ENCODE peak calls at places on chromosomes 16 and 17, in nine cellular contexts. B is transverse colon, F is mammary epithelial cell, V is keratinocyte, T is breast epithelium, Y is stomach, R is HCT116, E is body of pancreas, X is upper lobe of right lung. O is an unnamed sample. For H3K4me1, the result is how much of the 10 kb centered on the place peaks cover.

GRCh38 chr16:28882476-28883180 is 4.3 kb downstream of the ATP2A1 start:
- DNase-seq in B (no peak), F (no peak), V (no peak), T (no peak), Y (no peak), R (no peak), E (no peak), X (no peak), O (no peak)

GRCh38 chr17:17448076-17448475 is 28.7 kb upstream of the MED9 start:
- DNase-seq in B (no peak), F (no peak), V (no peak), T (no peak), Y (no peak), R (no peak), E (no peak), X (no peak), O (no peak)

GRCh38 chr16:29891525-29892457 is 7.6 kb downstream of the SEZ6L2 start:
- DNase-seq in B (no peak), F (no peak), V (no peak), T (no peak), Y (no peak), R (no peak), E (no peak), X (no peak), O (no peak)

GRCh38 chr16:2473425-2473926 is 1.5 kb upstream of the TBC1D24 start:
- DNase-seq in B (no peak), F (no peak), V (no peak), T (no peak), Y (no peak), R (no peak), E (no peak), X (no peak), O (no peak)

GRCh38 chr17:40130352-40131042 is 8.7 kb downstream of the MSL1 start:
- DNase-seq in B (no peak), F (no peak), V (no peak), T (no peak), Y (peak), R (no peak), E (no peak), X (no peak), O (no peak)

GRCh38 chr16:17475104-17475503 is 4.3 kb upstream of the XYLT1 start:
- DNase-seq in B (no peak), F (no peak), V (no peak), T (no peak), Y (no peak), R (no peak), E (no peak), X (no peak), O (no peak)

GRCh38 chr16:67708368-67708771 is 10.7 kb downstream of the GFOD2 start:
- DNase-seq in B (no peak), F (peak), V (no peak), T (no peak), Y (no peak), R (no peak), E (no peak), X (no peak), O (no peak)

GRCh38 chr16:67928147-67928546 is 3.5 kb downstream of the CTRL start:
- DNase-seq in B (no peak), F (no peak), V (no peak), T (no peak), Y (no peak), R (no peak), E (peak), X (no peak), O (no peak)

GRCh38 chr17:58531661-58532554 is 17.5 kb upstream of the MTMR4 start:
- DNase-seq in B (peak), F (peak), V (no peak), T (no peak), Y (peak), R (no peak), E (peak), X (peak), O (peak)

GRCh38 chr16:56866955-56867830 is 2.2 kb downstream of the SLC12A3 start:
- DNase-seq in B (peak), F (peak), V (no peak), T (no peak), Y (peak), R (peak), E (peak), X (no peak), O (peak)

GRCh38 chr16:75555213-75555706 is 792 bp downstream of the TMEM231 start:
- DNase-seq in B (peak), F (peak), V (no peak), T (peak), Y (peak), R (peak), E (peak), X (peak), O (peak)

GRCh38 chr16:66176111-66176510 is 190.4 kb upstream of the CDH5 start:
- DNase-seq in B (no peak), F (no peak), V (no peak), T (no peak), Y (no peak), R (no peak), E (no peak), X (no peak), O (no peak)

GRCh38 chr17:75636381-75637142 is 3.3 kb downstream of the SMIM5 start:
- DNase-seq in B (no peak), F (no peak), V (no peak), T (no peak), Y (peak), R (no peak), E (no peak), X (no peak), O (no peak)

GRCh38 chr17:79741751-79742588 is 11.2 kb downstream of the ENPP7 start:
- DNase-seq in B (peak), F (no peak), V (no peak), T (peak), Y (peak), R (peak), E (peak), X (peak), O (peak)

GRCh38 chr16:23131036-23131435 is 18.2 kb downstream of the USP31 start:
- DNase-seq in B (no peak), F (no peak), V (no peak), T (no peak), Y (no peak), R (no peak), E (no peak), X (no peak), O (no peak)

GRCh38 chr16:85431431-85432124 is 181.5 kb upstream of the GSE1 start:
- DNase-seq in B (peak), F (no peak), V (no peak), T (no peak), Y (no peak), R (no peak), E (no peak), X (peak), O (peak)

GRCh38 chr16:71927383-71927782 is 32.1 kb downstream of the IST1 start:
- DNase-seq in B (peak), F (peak), V (peak), T (peak), Y (peak), R (peak), E (peak), X (no peak), O (peak)

GRCh38 chr16:30060354-30061194 is 5.0 kb upstream of the ALDOA start:
- DNase-seq in B (no peak), F (no peak), V (no peak), T (peak), Y (no peak), R (no peak), E (no peak), X (no peak), O (no peak)

GRCh38 chr16:35598696-35599332 is 2139.4 kb downstream of the TP53TG3F start:
- DNase-seq in B (no peak), F (no peak), V (no peak), T (no peak), Y (no peak), R (peak), E (no peak), X (no peak), O (no peak)

GRCh38 chr16:6684076-6684673 is 648.5 kb upstream of the RBFOX1 start:
- DNase-seq in B (peak), F (peak), V (no peak), T (no peak), Y (no peak), R (no peak), E (peak), X (no peak), O (peak)

GRCh38 chr17:39739020-39739884 is 1.5 kb downstream of the GRB7 start:
- DNase-seq in B (peak), F (peak), V (peak), T (peak), Y (peak), R (peak), E (peak), X (peak), O (peak)

DNA sequence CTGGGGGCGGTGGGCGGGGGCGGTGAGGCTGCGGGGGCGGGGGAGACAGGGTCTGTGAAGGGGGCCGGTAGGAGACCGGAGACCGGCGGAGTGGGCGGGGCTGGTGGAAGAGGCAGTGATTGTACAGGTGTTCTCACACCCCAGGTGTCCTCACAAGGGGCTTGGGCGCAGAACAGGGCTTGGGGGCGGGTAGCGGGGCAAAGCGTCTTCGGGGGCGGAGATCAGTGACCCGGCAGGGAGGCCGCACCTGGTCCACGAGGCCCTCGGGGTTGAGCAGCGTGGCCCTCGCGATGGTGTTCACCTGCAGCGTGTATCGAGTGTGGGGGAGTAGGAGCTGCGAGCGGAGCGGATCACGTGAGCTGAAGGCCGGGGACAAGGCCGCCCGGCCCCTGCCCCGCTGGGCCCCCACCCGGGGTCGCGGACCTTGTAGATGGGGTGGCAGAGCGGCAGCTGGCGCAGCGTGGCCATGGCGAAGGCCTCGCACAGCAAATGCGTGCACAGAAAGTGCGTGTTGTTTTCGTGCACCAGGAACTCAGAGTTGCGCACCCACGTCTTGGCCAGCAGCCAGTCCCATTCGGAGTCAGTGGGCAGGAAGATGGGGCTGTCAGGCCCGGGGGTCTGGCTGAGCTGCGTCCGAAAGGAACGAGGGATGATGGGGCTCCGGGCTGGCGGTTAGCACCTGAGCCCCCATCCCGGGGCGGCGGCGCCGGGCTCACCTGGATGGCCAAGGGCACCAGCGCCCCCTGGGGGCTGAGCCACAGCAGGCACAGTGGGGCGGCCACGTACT is 8.5 kb downstream of the ALOXE3 start:
- DNase-seq in B (peak), F (peak), V (no peak), T (peak), Y (peak), R (no peak), E (peak), X (peak), O (peak)
- TF ChIP-seq CTCF in B (peak), F (peak), V (peak), T (peak), Y (peak), R (peak), E (peak), X (peak), O (peak)

DNA sequence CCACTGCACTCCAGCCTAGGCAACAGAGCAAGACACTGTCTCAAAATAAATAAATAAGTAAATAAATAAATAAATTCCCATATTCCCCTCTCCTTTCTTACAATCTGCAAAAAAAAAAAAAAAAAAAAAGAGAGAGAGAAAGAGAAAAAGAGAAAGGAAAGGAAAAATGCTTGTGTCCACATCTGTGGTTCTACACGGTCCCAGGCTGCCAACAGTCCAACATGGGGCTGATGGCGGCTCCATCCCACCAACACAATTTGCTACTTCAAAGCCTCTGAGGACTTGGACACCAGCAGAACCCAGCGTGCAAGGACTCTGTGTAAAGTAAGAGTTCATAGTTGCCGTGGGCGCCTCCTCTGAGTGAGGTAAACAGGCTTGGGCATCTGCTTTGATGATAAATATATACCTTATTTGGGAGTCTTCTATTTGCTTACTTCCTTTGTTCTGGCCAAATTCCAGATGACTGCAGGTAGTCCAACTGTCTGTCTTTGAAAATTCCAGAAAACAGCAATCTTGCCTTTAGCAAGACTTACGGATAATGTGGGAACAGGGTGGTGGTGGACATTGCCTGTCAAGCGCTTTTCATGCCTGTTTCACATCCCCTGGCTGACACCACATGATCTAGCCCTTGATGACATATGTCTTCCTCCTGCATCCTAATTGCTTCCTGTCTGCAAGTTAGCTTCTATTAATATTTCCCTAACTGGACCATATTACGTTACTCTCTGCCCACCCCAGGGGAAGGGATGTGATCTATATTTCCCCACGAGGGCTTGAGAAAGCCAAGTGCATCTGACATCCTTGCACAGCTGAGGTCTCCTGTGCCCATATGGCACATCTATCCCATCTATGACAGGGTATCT is 10.1 kb downstream of the LITAF start:
- DNase-seq in B (no peak), F (no peak), V (no peak), T (no peak), Y (no peak), R (no peak), E (no peak), X (peak), O (no peak)
- H3K4me1 ChIP-seq in B (under half), F (under half), V (under half), T (under half), Y (half or more), R (under half), E (under half), X (under half), O (under half)

GRCh38 chr16:81530814-81531213 is 86.2 kb downstream of the CMIP start:
- DNase-seq in B (no peak), F (peak), V (no peak), T (no peak), Y (no peak), R (no peak), E (no peak), X (no peak), O (no peak)

GRCh38 chr16:81535679-81536360 is 91.2 kb downstream of the CMIP start:
- DNase-seq in B (no peak), F (no peak), V (no peak), T (no peak), Y (no peak), R (no peak), E (no peak), X (no peak), O (no peak)

GRCh38 chr16:81531415-81531814 is 86.8 kb downstream of the CMIP start:
- DNase-seq in B (peak), F (peak), V (peak), T (peak), Y (no peak), R (no peak), E (no peak), X (peak), O (peak)

GRCh38 chr16:81532491-81533174 is 88.0 kb downstream of the CMIP start:
- DNase-seq in B (peak), F (no peak), V (no peak), T (no peak), Y (no peak), R (no peak), E (peak), X (no peak), O (peak)

GRCh38 chr16:81533175-81533507 is 88.5 kb downstream of the CMIP start:
- DNase-seq in B (no peak), F (no peak), V (no peak), T (no peak), Y (no peak), R (no peak), E (no peak), X (no peak), O (no peak)
- H3K27ac ChIP-seq in B (no peak), F (peak), V (peak), T (no peak), Y (no peak), R (no peak), E (peak), X (no peak), O (no peak)

DNA sequence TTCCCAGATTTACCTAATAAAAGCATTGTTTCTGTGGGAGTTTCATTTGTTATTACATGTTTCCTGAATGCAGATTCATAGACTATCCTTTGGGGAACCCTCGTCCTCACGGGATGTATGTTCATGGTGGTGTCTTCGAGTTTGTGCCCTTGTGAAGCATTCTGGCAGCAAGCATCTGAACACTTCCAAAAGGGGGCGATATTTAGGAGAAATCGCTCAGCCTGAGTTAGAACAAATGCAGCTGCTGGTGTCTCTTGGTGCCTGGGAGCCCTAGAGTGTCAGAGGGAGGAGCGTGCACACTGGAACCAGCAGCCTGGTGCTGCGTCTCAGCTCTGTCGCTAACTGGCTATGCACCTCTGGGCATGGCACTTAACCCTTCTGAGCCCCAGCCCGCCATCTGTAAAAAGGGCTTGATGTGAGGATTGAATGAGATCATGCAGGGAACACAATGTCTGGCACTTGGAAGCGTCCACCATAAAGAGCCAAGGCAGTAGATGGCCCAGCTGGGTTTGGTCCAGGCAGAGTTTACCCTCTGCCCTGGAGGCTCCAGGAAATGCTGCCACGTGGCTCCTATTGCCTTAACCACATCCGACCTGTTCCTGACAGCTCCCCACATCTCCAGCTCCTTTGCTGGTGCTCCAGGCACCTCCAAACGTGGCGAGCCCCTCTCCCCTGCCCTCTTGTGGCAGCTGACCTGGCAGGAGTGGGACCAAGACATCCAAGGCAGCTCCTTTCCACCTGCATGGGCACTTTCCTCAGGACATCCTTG is 25.0 kb upstream of the C16orf78 start:
- DNase-seq in B (no peak), F (no peak), V (no peak), T (no peak), Y (no peak), R (peak), E (no peak), X (no peak), O (no peak)
- TF ChIP-seq CTCF in B (no peak), F (peak), V (no peak), T (no peak), Y (no peak), R (peak), E (no peak), X (no peak), O (no peak)

GRCh38 chr16:9275386-9275785 is 183.9 kb downstream of the HAPSTR1 start:
- DNase-seq in B (peak), F (peak), V (no peak), T (no peak), Y (no peak), R (no peak), E (no peak), X (no peak), O (no peak)
- H3K4me1 ChIP-seq in B (under half), F (under half), V (under half), T (under half), Y (under half), R (under half), E (under half), X (under half), O (under half)

GRCh38 chr17:48997103-48997826 is at the start of gene IGF2BP1:
- DNase-seq in B (no peak), F (no peak), V (no peak), T (no peak), Y (no peak), R (no peak), E (no peak), X (no peak), O (no peak)

GRCh38 chr17:48995871-48996695 is 1.1 kb upstream of the IGF2BP1 start:
- DNase-seq in B (no peak), F (no peak), V (no peak), T (no peak), Y (no peak), R (no peak), E (no peak), X (no peak), O (no peak)

GRCh38 chr17:48997827-48998556 is 807 bp downstream of the IGF2BP1 start:
- DNase-seq in B (no peak), F (no peak), V (no peak), T (no peak), Y (no peak), R (no peak), E (no peak), X (no peak), O (no peak)

GRCh38 chr17:48995332-48995870 is 1.8 kb upstream of the IGF2BP1 start:
- DNase-seq in B (no peak), F (no peak), V (no peak), T (no peak), Y (no peak), R (no peak), E (no peak), X (no peak), O (no peak)

DNA sequence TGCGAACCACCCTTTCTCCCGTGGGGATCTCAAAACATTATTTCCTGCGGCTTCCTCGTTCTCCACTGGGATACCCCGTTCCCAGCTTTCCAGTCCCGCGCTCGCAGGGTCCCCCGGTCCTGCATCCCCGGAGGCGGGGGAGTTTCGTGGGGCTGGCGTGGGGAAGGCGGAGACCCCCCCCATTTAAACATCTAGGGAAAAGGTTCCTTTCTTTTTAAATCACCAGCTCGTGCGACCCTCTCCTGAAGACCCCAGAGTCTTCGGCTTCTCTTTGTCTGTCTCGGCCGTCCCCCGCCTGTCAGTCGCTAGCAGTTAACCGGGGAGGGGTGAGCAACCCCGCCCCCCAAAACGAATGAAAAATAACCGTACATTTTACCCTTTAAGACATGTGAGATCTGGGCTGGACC is 486 bp upstream of the IGF2BP1 start:
- DNase-seq in B (no peak), F (no peak), V (no peak), T (no peak), Y (no peak), R (no peak), E (no peak), X (no peak), O (no peak)
- H3K27ac ChIP-seq in B (no peak), F (no peak), V (no peak), T (no peak), Y (no peak), R (no peak), E (no peak), X (no peak), O (no peak)